ENCODE peak calls at places on chromosomes 2 and 18, in eight cellular contexts. One of them, this sample, is unnamed.

GRCh38 chr2:102145107-102145506 is 2.6 kb downstream of the IL1R1 start:
- DNase-seq in stomach: no peak
- DNase-seq in pancreas: no peak
- DNase-seq in left ventricle myocardium inferior: no peak
- DNase-seq in CD8-positive, alpha-beta memory T cell: no peak
- DNase-seq in cardiac muscle cell: no peak
- DNase-seq in WERI-Rb-1: no peak
- DNase-seq in prostate gland: no peak
- DNase-seq in this sample: no peak

GRCh38 chr2:229980440-229981184 is 58.3 kb downstream of the FBXO36 start:
- DNase-seq in stomach: peak
- DNase-seq in pancreas: peak
- DNase-seq in left ventricle myocardium inferior: peak
- DNase-seq in CD8-positive, alpha-beta memory T cell: no peak
- DNase-seq in cardiac muscle cell: peak
- DNase-seq in WERI-Rb-1: no peak
- DNase-seq in prostate gland: peak
- DNase-seq in this sample: peak

GRCh38 chr18:24293254-24293653 is 104.4 kb downstream of the OSBPL1A start:
- DNase-seq in stomach: no peak
- DNase-seq in pancreas: no peak
- DNase-seq in left ventricle myocardium inferior: no peak
- DNase-seq in CD8-positive, alpha-beta memory T cell: no peak
- DNase-seq in cardiac muscle cell: no peak
- DNase-seq in WERI-Rb-1: no peak
- DNase-seq in prostate gland: no peak
- DNase-seq in this sample: no peak

GRCh38 chr18:57846258-57846657 is 43.1 kb upstream of the ATP8B1 start:
- DNase-seq in stomach: peak
- DNase-seq in pancreas: no peak
- DNase-seq in left ventricle myocardium inferior: no peak
- DNase-seq in CD8-positive, alpha-beta memory T cell: no peak
- DNase-seq in cardiac muscle cell: peak
- DNase-seq in WERI-Rb-1: no peak
- DNase-seq in prostate gland: no peak
- DNase-seq in this sample: no peak

GRCh38 chr2:101558740-101559508 is 84.0 kb upstream of the RFX8 start:
- DNase-seq in stomach: no peak
- DNase-seq in pancreas: no peak
- DNase-seq in left ventricle myocardium inferior: no peak
- DNase-seq in CD8-positive, alpha-beta memory T cell: no peak
- DNase-seq in cardiac muscle cell: peak
- DNase-seq in WERI-Rb-1: no peak
- DNase-seq in prostate gland: no peak
- DNase-seq in this sample: no peak

GRCh38 chr2:17482651-17483050 is 35.6 kb downstream of the RAD51AP2 start:
- DNase-seq in stomach: no peak
- DNase-seq in pancreas: no peak
- DNase-seq in left ventricle myocardium inferior: no peak
- DNase-seq in CD8-positive, alpha-beta memory T cell: no peak
- DNase-seq in cardiac muscle cell: no peak
- DNase-seq in WERI-Rb-1: no peak
- DNase-seq in prostate gland: no peak
- DNase-seq in this sample: no peak

GRCh38 chr2:120825370-120826259 is 89.9 kb downstream of the GLI2 start:
- DNase-seq in stomach: no peak
- DNase-seq in pancreas: no peak
- DNase-seq in left ventricle myocardium inferior: peak
- DNase-seq in CD8-positive, alpha-beta memory T cell: no peak
- DNase-seq in cardiac muscle cell: peak
- DNase-seq in WERI-Rb-1: peak
- DNase-seq in prostate gland: peak
- DNase-seq in this sample: no peak

GRCh38 chr18:39318462-39318861 is 1752.9 kb upstream of the CELF4 start:
- DNase-seq in stomach: no peak
- DNase-seq in pancreas: no peak
- DNase-seq in left ventricle myocardium inferior: no peak
- DNase-seq in CD8-positive, alpha-beta memory T cell: no peak
- DNase-seq in cardiac muscle cell: no peak
- DNase-seq in WERI-Rb-1: no peak
- DNase-seq in prostate gland: no peak
- DNase-seq in this sample: no peak

GRCh38 chr18:52152036-52152435 is 188.0 kb upstream of the DCC start:
- DNase-seq in stomach: no peak
- DNase-seq in pancreas: no peak
- DNase-seq in left ventricle myocardium inferior: no peak
- DNase-seq in CD8-positive, alpha-beta memory T cell: no peak
- DNase-seq in cardiac muscle cell: no peak
- DNase-seq in WERI-Rb-1: no peak
- DNase-seq in prostate gland: no peak
- DNase-seq in this sample: no peak

GRCh38 chr2:1591461-1591770 is 152.9 kb downstream of the PXDN start:
- DNase-seq in stomach: no peak
- DNase-seq in pancreas: no peak
- DNase-seq in left ventricle myocardium inferior: no peak
- DNase-seq in CD8-positive, alpha-beta memory T cell: no peak
- DNase-seq in cardiac muscle cell: peak
- DNase-seq in WERI-Rb-1: no peak
- DNase-seq in prostate gland: no peak
- DNase-seq in this sample: no peak

GRCh38 chr2:26300234-26300641 is 45.7 kb upstream of the SELENOI start:
- DNase-seq in stomach: peak
- DNase-seq in pancreas: peak
- DNase-seq in left ventricle myocardium inferior: no peak
- DNase-seq in CD8-positive, alpha-beta memory T cell: no peak
- DNase-seq in cardiac muscle cell: peak
- DNase-seq in WERI-Rb-1: peak
- DNase-seq in prostate gland: peak
- DNase-seq in this sample: no peak

GRCh38 chr2:68850524-68850923 is 20.7 kb downstream of the BMP10 start:
- DNase-seq in stomach: no peak
- DNase-seq in pancreas: no peak
- DNase-seq in left ventricle myocardium inferior: no peak
- DNase-seq in CD8-positive, alpha-beta memory T cell: no peak
- DNase-seq in cardiac muscle cell: no peak
- DNase-seq in WERI-Rb-1: no peak
- DNase-seq in prostate gland: no peak
- DNase-seq in this sample: no peak

GRCh38 chr2:223260681-223261080 is 208.7 kb downstream of the KCNE4 start:
- DNase-seq in stomach: no peak
- DNase-seq in pancreas: no peak
- DNase-seq in left ventricle myocardium inferior: no peak
- DNase-seq in CD8-positive, alpha-beta memory T cell: no peak
- DNase-seq in cardiac muscle cell: peak
- DNase-seq in WERI-Rb-1: no peak
- DNase-seq in prostate gland: no peak
- DNase-seq in this sample: no peak

GRCh38 chr2:119432882-119433522 is 1.3 kb downstream of the TMEM37 start:
- DNase-seq in stomach: no peak
- DNase-seq in pancreas: no peak
- DNase-seq in left ventricle myocardium inferior: no peak
- DNase-seq in CD8-positive, alpha-beta memory T cell: no peak
- DNase-seq in cardiac muscle cell: no peak
- DNase-seq in WERI-Rb-1: no peak
- DNase-seq in prostate gland: no peak
- DNase-seq in this sample: no peak

GRCh38 chr2:59585657-59586056 is 967.8 kb downstream of the BCL11A start:
- DNase-seq in stomach: no peak
- DNase-seq in pancreas: no peak
- DNase-seq in left ventricle myocardium inferior: no peak
- DNase-seq in CD8-positive, alpha-beta memory T cell: no peak
- DNase-seq in cardiac muscle cell: no peak
- DNase-seq in WERI-Rb-1: no peak
- DNase-seq in prostate gland: no peak
- DNase-seq in this sample: no peak

GRCh38 chr2:98479959-98480524 is 35.4 kb downstream of the INPP4A start:
- DNase-seq in stomach: peak
- DNase-seq in pancreas: peak
- DNase-seq in left ventricle myocardium inferior: peak
- DNase-seq in CD8-positive, alpha-beta memory T cell: peak
- DNase-seq in cardiac muscle cell: peak
- DNase-seq in WERI-Rb-1: peak
- DNase-seq in prostate gland: peak
- DNase-seq in this sample: no peak

GRCh38 chr2:208573559-208573958 is 167.0 kb downstream of the PTH2R start:
- DNase-seq in stomach: no peak
- DNase-seq in pancreas: no peak
- DNase-seq in left ventricle myocardium inferior: no peak
- DNase-seq in CD8-positive, alpha-beta memory T cell: no peak
- DNase-seq in cardiac muscle cell: no peak
- DNase-seq in WERI-Rb-1: no peak
- DNase-seq in prostate gland: no peak
- DNase-seq in this sample: no peak

GRCh38 chr2:120238728-120239487 is 13.7 kb upstream of the RALB start:
- DNase-seq in stomach: peak
- DNase-seq in pancreas: no peak
- DNase-seq in left ventricle myocardium inferior: no peak
- DNase-seq in CD8-positive, alpha-beta memory T cell: no peak
- DNase-seq in cardiac muscle cell: peak
- DNase-seq in WERI-Rb-1: no peak
- DNase-seq in prostate gland: no peak
- DNase-seq in this sample: no peak

GRCh38 chr2:96882230-96882629 is 12.3 kb upstream of the SEMA4C start:
- DNase-seq in stomach: no peak
- DNase-seq in pancreas: no peak
- DNase-seq in left ventricle myocardium inferior: no peak
- DNase-seq in CD8-positive, alpha-beta memory T cell: no peak
- DNase-seq in cardiac muscle cell: no peak
- DNase-seq in WERI-Rb-1: no peak
- DNase-seq in prostate gland: peak
- DNase-seq in this sample: no peak

GRCh38 chr2:42809131-42809875 is 16.9 kb upstream of the HAAO start:
- DNase-seq in stomach: no peak
- DNase-seq in pancreas: peak
- DNase-seq in left ventricle myocardium inferior: no peak
- DNase-seq in CD8-positive, alpha-beta memory T cell: no peak
- DNase-seq in cardiac muscle cell: no peak
- DNase-seq in WERI-Rb-1: no peak
- DNase-seq in prostate gland: no peak
- DNase-seq in this sample: no peak

GRCh38 chr2:1770566-1771380 is 26.5 kb upstream of the PXDN start:
- DNase-seq in stomach: peak
- DNase-seq in pancreas: no peak
- DNase-seq in left ventricle myocardium inferior: no peak
- DNase-seq in CD8-positive, alpha-beta memory T cell: no peak
- DNase-seq in cardiac muscle cell: no peak
- DNase-seq in WERI-Rb-1: no peak
- DNase-seq in prostate gland: no peak
- DNase-seq in this sample: no peak

GRCh38 chr2:23533014-23533730 is 148.2 kb downstream of the KLHL29 start:
- DNase-seq in stomach: no peak
- DNase-seq in pancreas: no peak
- DNase-seq in left ventricle myocardium inferior: no peak
- DNase-seq in CD8-positive, alpha-beta memory T cell: no peak
- DNase-seq in cardiac muscle cell: no peak
- DNase-seq in WERI-Rb-1: no peak
- DNase-seq in prostate gland: peak
- DNase-seq in this sample: no peak

DNA sequence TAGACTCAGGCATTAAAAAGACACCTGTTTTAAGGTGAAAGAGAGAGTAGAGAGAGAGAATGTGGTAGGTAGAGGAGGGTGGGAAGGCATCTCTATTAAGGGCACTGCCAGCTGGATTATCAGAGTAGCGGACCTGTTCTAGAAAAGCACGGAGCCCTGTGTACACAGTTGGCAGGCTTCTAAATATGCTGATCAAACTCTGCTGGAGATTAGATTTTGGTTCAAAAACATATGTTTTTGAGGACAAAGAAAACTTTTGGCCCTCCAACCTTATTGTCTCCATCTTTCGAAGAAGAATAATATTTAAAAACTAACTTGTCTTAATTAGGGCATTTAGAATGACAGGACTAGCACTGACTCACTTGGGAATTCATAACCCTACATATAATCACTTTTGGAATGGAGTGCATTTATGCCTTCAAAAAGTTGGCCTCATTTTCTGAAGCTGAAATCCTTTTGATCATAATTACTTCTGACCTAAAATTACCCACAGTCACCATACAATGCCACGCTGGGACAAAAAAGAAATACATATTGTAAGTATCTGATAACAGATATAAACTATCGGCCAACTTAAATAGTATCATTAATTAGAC is 254.6 kb downstream of the MEIS1 start:
- DNase-seq in stomach: no peak
- DNase-seq in pancreas: no peak
- DNase-seq in left ventricle myocardium inferior: no peak
- DNase-seq in CD8-positive, alpha-beta memory T cell: no peak
- DNase-seq in cardiac muscle cell: no peak
- DNase-seq in WERI-Rb-1: no peak
- DNase-seq in prostate gland: no peak
- DNase-seq in this sample: no peak
- H3K27ac ChIP-seq in stomach: peak
- H3K27ac ChIP-seq in pancreas: no peak
- H3K27ac ChIP-seq in left ventricle myocardium inferior: no peak
- H3K27ac ChIP-seq in CD8-positive, alpha-beta memory T cell: no peak
- H3K27ac ChIP-seq in cardiac muscle cell: no peak
- H3K27ac ChIP-seq in WERI-Rb-1: no peak
- H3K27ac ChIP-seq in prostate gland: peak
- H3K27ac ChIP-seq in this sample: no peak

DNA sequence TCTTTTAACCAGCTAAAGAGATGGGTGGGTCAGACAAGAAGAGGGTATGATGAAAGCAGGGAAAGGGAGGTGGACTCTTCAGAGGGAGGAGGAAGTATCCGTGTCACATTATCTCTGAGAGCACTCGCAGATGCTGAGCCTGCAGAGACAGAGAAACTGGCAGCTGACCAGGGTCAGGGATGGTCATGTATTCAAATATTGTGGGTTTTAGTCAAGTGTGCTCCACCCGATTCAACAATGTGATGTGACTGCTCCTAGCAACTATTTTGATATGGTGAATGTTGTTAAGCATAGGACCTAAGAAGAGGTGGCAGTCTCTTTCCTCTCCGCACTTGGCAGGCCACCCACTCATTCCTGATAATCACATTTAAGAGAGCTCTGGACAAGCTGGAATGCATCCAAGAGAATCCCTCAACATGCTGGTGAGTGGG is 1.3 kb upstream of the CLIP4 start:
- DNase-seq in stomach: peak
- DNase-seq in pancreas: peak
- DNase-seq in left ventricle myocardium inferior: peak
- DNase-seq in CD8-positive, alpha-beta memory T cell: no peak
- DNase-seq in cardiac muscle cell: peak
- DNase-seq in WERI-Rb-1: no peak
- DNase-seq in prostate gland: no peak
- DNase-seq in this sample: peak
- H3K4me3 ChIP-seq in stomach: no peak
- H3K4me3 ChIP-seq in pancreas: no peak
- H3K4me3 ChIP-seq in left ventricle myocardium inferior: no peak
- H3K4me3 ChIP-seq in CD8-positive, alpha-beta memory T cell: no peak
- H3K4me3 ChIP-seq in cardiac muscle cell: no peak
- H3K4me3 ChIP-seq in WERI-Rb-1: no peak
- H3K4me3 ChIP-seq in prostate gland: no peak
- H3K4me3 ChIP-seq in this sample: no peak

GRCh38 chr2:174918886-174919526 is 86.2 kb downstream of the CHN1 start:
- DNase-seq in stomach: no peak
- DNase-seq in pancreas: no peak
- DNase-seq in left ventricle myocardium inferior: no peak
- DNase-seq in CD8-positive, alpha-beta memory T cell: no peak
- DNase-seq in cardiac muscle cell: no peak
- DNase-seq in WERI-Rb-1: no peak
- DNase-seq in prostate gland: no peak
- DNase-seq in this sample: no peak
- H3K27ac ChIP-seq in stomach: no peak
- H3K27ac ChIP-seq in pancreas: no peak
- H3K27ac ChIP-seq in left ventricle myocardium inferior: no peak
- H3K27ac ChIP-seq in CD8-positive, alpha-beta memory T cell: no peak
- H3K27ac ChIP-seq in cardiac muscle cell: peak
- H3K27ac ChIP-seq in WERI-Rb-1: no peak
- H3K27ac ChIP-seq in prostate gland: no peak
- H3K27ac ChIP-seq in this sample: no peak

GRCh38 chr2:9627310-9627709 is 3.5 kb downstream of the YWHAQ start:
- DNase-seq in stomach: no peak
- DNase-seq in pancreas: no peak
- DNase-seq in left ventricle myocardium inferior: no peak
- DNase-seq in CD8-positive, alpha-beta memory T cell: no peak
- DNase-seq in cardiac muscle cell: no peak
- DNase-seq in WERI-Rb-1: no peak
- DNase-seq in prostate gland: no peak
- DNase-seq in this sample: no peak
- H3K4me3 ChIP-seq in stomach: no peak
- H3K4me3 ChIP-seq in pancreas: no peak
- H3K4me3 ChIP-seq in left ventricle myocardium inferior: peak
- H3K4me3 ChIP-seq in CD8-positive, alpha-beta memory T cell: no peak
- H3K4me3 ChIP-seq in cardiac muscle cell: no peak
- H3K4me3 ChIP-seq in WERI-Rb-1: no peak
- H3K4me3 ChIP-seq in prostate gland: no peak
- H3K4me3 ChIP-seq in this sample: peak

This sample was measured in Panc1.